ENCODE peak calls at places on chromosomes 3 and 15, in seven cellular contexts. J is glutamatergic neuron; S is naive thymus-derived CD8-positive, alpha-beta T cell; P is SK-N-DZ; Y is frontal cortex; Q is SJSA1; F is left cardiac atrium. C is an unnamed sample.

GRCh38 chr3:190424478-190425439 is 24.9 kb downstream of the TMEM207 start:
- DNase-seq in S (no peak), Y (peak), Q (peak), F (peak), P (peak), J (peak), C (no peak)

GRCh38 chr3:130760922-130761321 is 14.3 kb upstream of the PIK3R4 start:
- DNase-seq in F (no peak), J (no peak), Y (no peak), Q (no peak), P (no peak), S (no peak), C (no peak)

GRCh38 chr15:66724732-66725467 is 22.9 kb downstream of the SMAD6 start:
- DNase-seq in J (no peak), Y (no peak), P (no peak), S (no peak), Q (no peak), F (peak), C (no peak)

GRCh38 chr15:34609658-34610057 is 26.2 kb upstream of the GOLGA8B start:
- DNase-seq in F (no peak), P (peak), J (no peak), Y (no peak), Q (no peak), S (no peak), C (no peak)

GRCh38 chr3:13462822-13463221 is 17.3 kb upstream of the HDAC11 start:
- DNase-seq in P (no peak), Y (no peak), S (no peak), F (no peak), J (no peak), Q (no peak), C (no peak)

GRCh38 chr3:129254536-129255230 is 5.3 kb downstream of the COPG1 start:
- DNase-seq in P (no peak), J (no peak), Q (no peak), Y (no peak), S (no peak), F (no peak), C (no peak)

GRCh38 chr3:22373182-22373581 is 622.2 kb upstream of the ZNF385D start:
- DNase-seq in S (no peak), Y (no peak), Q (no peak), P (no peak), J (no peak), F (no peak), C (no peak)

GRCh38 chr15:68312701-68313204 is 35.2 kb downstream of the FEM1B start:
- DNase-seq in F (no peak), S (peak), J (no peak), P (no peak), Y (no peak), Q (no peak), C (no peak)

GRCh38 chr3:177835008-177835407 is 637.7 kb upstream of the TBL1XR1 start:
- DNase-seq in S (no peak), Q (peak), P (peak), Y (no peak), F (no peak), J (no peak), C (no peak)

GRCh38 chr3:106631378-106632083 is 745.7 kb upstream of the CCDC54 start:
- DNase-seq in P (no peak), Q (no peak), Y (no peak), J (no peak), F (no peak), S (no peak), C (no peak)

GRCh38 chr15:90557651-90558084 is 27.9 kb downstream of the CRTC3 start:
- DNase-seq in Q (no peak), Y (no peak), P (peak), S (no peak), J (no peak), F (peak), C (no peak)

GRCh38 chr3:58237238-58237939 is at the start of gene ABHD6:
- DNase-seq in P (peak), Y (peak), S (peak), F (peak), Q (peak), J (peak), C (peak)

GRCh38 chr15:63369296-63369695 is 12.3 kb downstream of the CA12 start:
- DNase-seq in J (no peak), F (no peak), Y (no peak), S (no peak), Q (no peak), P (no peak), C (no peak)

GRCh38 chr3:184005981-184006507 is 11.6 kb downstream of the ABCC5 start:
- DNase-seq in S (peak), F (peak), J (no peak), Y (no peak), P (no peak), Q (no peak), C (no peak)

GRCh38 chr3:39383913-39384664 is 919 bp downstream of the SLC25A38 start:
- DNase-seq in J (peak), F (peak), Y (peak), Q (peak), P (peak), S (peak), C (peak)

GRCh38 chr3:195817578-195818135 is 5.9 kb upstream of the MUC4 start:
- DNase-seq in F (no peak), P (no peak), J (no peak), Y (no peak), Q (no peak), S (no peak), C (no peak)

GRCh38 chr15:64706011-64706911 is 69.1 kb downstream of the RBPMS2 start:
- DNase-seq in J (no peak), S (no peak), Q (no peak), P (no peak), F (no peak), Y (no peak), C (no peak)

GRCh38 chr15:63348392-63348791 is 33.3 kb downstream of the CA12 start:
- DNase-seq in F (peak), Y (peak), J (no peak), S (no peak), Q (peak), P (no peak), C (no peak)

GRCh38 chr3:4531478-4532025 is 38.4 kb downstream of the ITPR1 start:
- DNase-seq in Y (no peak), P (no peak), F (no peak), Q (no peak), S (no peak), J (no peak), C (no peak)

GRCh38 chr3:27596920-27597319 is 112.7 kb upstream of the SLC4A7 start:
- DNase-seq in Y (no peak), P (no peak), F (no peak), Q (no peak), J (no peak), S (no peak), C (no peak)

GRCh38 chr15:89670985-89671560 is 8.1 kb downstream of the PLIN1 start:
- DNase-seq in F (no peak), Q (no peak), Y (no peak), P (no peak), S (no peak), J (no peak), C (no peak)

GRCh38 chr15:55937040-55937439 is 56.4 kb downstream of the NEDD4 start:
- DNase-seq in P (no peak), Q (no peak), J (no peak), F (no peak), S (no peak), Y (no peak), C (no peak)

GRCh38 chr3:194296832-194297666 is 54.1 kb downstream of the CPN2 start:
- DNase-seq in Q (no peak), J (peak), S (no peak), P (no peak), Y (peak), F (peak), C (no peak)

GRCh38 chr3:143134446-143134845 is 14.9 kb downstream of the CHST2 start:
- DNase-seq in P (no peak), J (no peak), S (no peak), Y (no peak), F (no peak), Q (peak), C (no peak)

C was measured in T follicular helper cell.